ENCODE peak calls at places on chromosomes 1 and 21, in seven cellular contexts. Z is astrocyte; K is WERI-Rb-1; N is AG10803; O is HL-60; R is CD8-positive, alpha-beta T cell; M is left lung. U is an unnamed sample.

GRCh38 chr1:192546596-192547199 is 28.9 kb upstream of the RGS1 start:
- DNase-seq in Z (no peak), K (no peak), N (no peak), O (no peak), R (no peak), M (no peak), U (no peak)

GRCh38 chr1:77536813-77537212 is 145.6 kb downstream of the ZZZ3 start:
- DNase-seq in Z (peak), K (no peak), N (peak), O (no peak), R (no peak), M (no peak), U (peak)

GRCh38 chr21:16773206-16773605 is 739.6 kb upstream of the CXADR start:
- DNase-seq in Z (peak), K (no peak), N (peak), O (no peak), R (no peak), M (no peak), U (peak)

GRCh38 chr1:36438715-36439114 is 11.5 kb downstream of the OSCP1 start:
- DNase-seq in Z (no peak), K (no peak), N (no peak), O (no peak), R (no peak), M (no peak), U (no peak)

GRCh38 chr1:228058981-228059535 is 23.4 kb upstream of the ARF1 start:
- DNase-seq in Z (no peak), K (no peak), N (no peak), O (no peak), R (peak), M (no peak), U (no peak)

GRCh38 chr1:209435654-209436566 is 147.6 kb upstream of the CAMK1G start:
- DNase-seq in Z (peak), K (peak), N (peak), O (peak), R (no peak), M (no peak), U (peak)

GRCh38 chr1:112849425-112849966 is 106.5 kb downstream of the SLC16A1 start:
- DNase-seq in Z (peak), K (peak), N (peak), O (no peak), R (no peak), M (no peak), U (no peak)

GRCh38 chr1:96487404-96487803 is 234.2 kb upstream of the PTBP2 start:
- DNase-seq in Z (peak), K (no peak), N (peak), O (no peak), R (no peak), M (no peak), U (no peak)

GRCh38 chr1:227234998-227235405 is 83.3 kb downstream of the CDC42BPA start:
- DNase-seq in Z (peak), K (peak), N (peak), O (peak), R (no peak), M (no peak), U (peak)

GRCh38 chr1:119327436-119328155 is 41.0 kb upstream of the HAO2 start:
- DNase-seq in Z (peak), K (peak), N (peak), O (peak), R (peak), M (peak), U (no peak)

GRCh38 chr1:168470821-168471473 is 72.8 kb downstream of the XCL2 start:
- DNase-seq in Z (peak), K (no peak), N (peak), O (no peak), R (no peak), M (no peak), U (peak)

GRCh38 chr1:59404725-59405124 is 107.8 kb downstream of the FGGY start:
- DNase-seq in Z (no peak), K (peak), N (peak), O (no peak), R (no peak), M (no peak), U (no peak)

GRCh38 chr1:11650331-11650991 is 3.8 kb downstream of the FBXO2 start:
- DNase-seq in Z (peak), K (peak), N (peak), O (peak), R (peak), M (peak), U (peak)

GRCh38 chr1:152018537-152018936 is 18.3 kb downstream of the S100A11 start:
- DNase-seq in Z (no peak), K (peak), N (no peak), O (no peak), R (no peak), M (no peak), U (no peak)

GRCh38 chr1:209527372-209527771 is 56.1 kb upstream of the CAMK1G start:
- DNase-seq in Z (peak), K (no peak), N (peak), O (no peak), R (no peak), M (no peak), U (peak)

GRCh38 chr1:168767885-168768584 is 39.0 kb upstream of the DPT start:
- DNase-seq in Z (peak), K (no peak), N (peak), O (no peak), R (no peak), M (no peak), U (peak)

GRCh38 chr21:43308101-43308500 is 118.8 kb downstream of the SIK1 start:
- DNase-seq in Z (no peak), K (no peak), N (no peak), O (no peak), R (no peak), M (peak), U (no peak)

GRCh38 chr1:13754510-13755103 is 54.6 kb downstream of the PRDM2 start:
- DNase-seq in Z (peak), K (no peak), N (peak), O (no peak), R (no peak), M (no peak), U (no peak)

GRCh38 chr1:4549933-4550332 is 104.5 kb upstream of the AJAP1 start:
- DNase-seq in Z (no peak), K (no peak), N (no peak), O (no peak), R (no peak), M (no peak), U (no peak)

GRCh38 chr1:20440785-20441200 is 45.2 kb downstream of the CAMK2N1 start:
- DNase-seq in Z (peak), K (peak), N (peak), O (peak), R (no peak), M (no peak), U (peak)

GRCh38 chr1:169741666-169742394 is 8.0 kb upstream of the SELE start:
- DNase-seq in Z (peak), K (no peak), N (peak), O (no peak), R (no peak), M (no peak), U (no peak)

GRCh38 chr1:77687519-77687906 is 5.1 kb upstream of the ZZZ3 start:
- DNase-seq in Z (peak), K (peak), N (peak), O (no peak), R (no peak), M (peak), U (no peak)

GRCh38 chr1:116076831-116077230 is 34.4 kb upstream of the MAB21L3 start:
- DNase-seq in Z (no peak), K (no peak), N (peak), O (no peak), R (no peak), M (no peak), U (peak)

GRCh38 chr21:34844033-34844923 is 175.5 kb downstream of the CLIC6 start:
- DNase-seq in Z (no peak), K (no peak), N (no peak), O (no peak), R (no peak), M (no peak), U (peak)

GRCh38 chr1:24266398-24266941 is 52.7 kb upstream of the GRHL3 start:
- DNase-seq in Z (peak), K (no peak), N (peak), O (no peak), R (no peak), M (no peak), U (peak)

DNA sequence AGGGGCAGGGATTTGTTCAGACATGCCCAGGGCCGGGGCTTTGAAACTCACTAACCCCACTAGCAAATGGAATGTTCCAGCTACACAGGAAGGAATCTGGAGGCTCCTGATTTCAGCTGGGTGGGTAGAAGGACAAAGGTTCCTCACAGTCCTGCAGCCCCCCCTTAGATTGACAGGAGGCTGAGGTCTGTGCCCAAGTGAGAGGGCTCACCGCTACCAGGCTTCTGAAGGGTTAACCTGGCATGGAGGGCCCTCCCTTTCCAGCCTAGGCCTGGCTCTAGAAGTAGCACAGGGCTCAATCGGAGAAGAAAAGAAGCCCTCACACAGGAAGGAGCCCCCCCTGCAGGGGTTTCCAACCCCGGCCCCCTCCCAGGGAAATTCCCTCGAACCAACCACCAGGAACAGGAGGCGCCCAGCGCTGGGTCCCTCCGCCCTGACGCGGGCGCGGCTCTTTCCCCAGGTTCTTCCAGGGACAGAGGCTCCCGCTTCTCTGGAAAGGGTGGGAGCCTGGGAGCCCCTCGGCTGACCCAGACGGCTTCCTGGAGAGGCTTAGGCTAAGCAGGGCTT is 3.3 kb downstream of the EPHA2 start:
- DNase-seq in Z (peak), K (peak), N (peak), O (no peak), R (no peak), M (no peak), U (no peak)
- TF ChIP-seq CTCF in Z (no peak), K (no peak), N (no peak), O (no peak), R (no peak), M (no peak), U (no peak)

GRCh38 chr1:241532173-241532553 is at the start of gene KMO:
- DNase-seq in Z (peak), K (no peak), N (no peak), O (peak), R (no peak), M (no peak), U (peak)
- H3K4me3 ChIP-seq in Z (peak), K (peak), N (peak), O (peak), R (peak), M (peak), U (peak)

GRCh38 chr1:53826367-53826766 is 11.7 kb downstream of the NDC1 start:
- DNase-seq in Z (no peak), K (no peak), N (peak), O (no peak), R (no peak), M (no peak), U (peak)
- TF ChIP-seq CTCF in Z (peak), K (peak), N (peak), O (no peak), R (no peak), M (no peak), U (no peak)

GRCh38 chr1:47479664-47480063 is 41.8 kb downstream of the FOXD2 start:
- DNase-seq in Z (no peak), K (no peak), N (no peak), O (no peak), R (no peak), M (no peak), U (no peak)

GRCh38 chr1:47474278-47475193 is 36.7 kb downstream of the FOXD2 start:
- DNase-seq in Z (no peak), K (no peak), N (no peak), O (no peak), R (no peak), M (no peak), U (no peak)

GRCh38 chr1:47478090-47478489 is 40.2 kb downstream of the FOXD2 start:
- DNase-seq in Z (no peak), K (no peak), N (peak), O (no peak), R (no peak), M (peak), U (no peak)

GRCh38 chr1:47481936-47482335 is 44.1 kb downstream of the FOXD2 start:
- DNase-seq in Z (no peak), K (no peak), N (no peak), O (no peak), R (no peak), M (no peak), U (no peak)

DNA sequence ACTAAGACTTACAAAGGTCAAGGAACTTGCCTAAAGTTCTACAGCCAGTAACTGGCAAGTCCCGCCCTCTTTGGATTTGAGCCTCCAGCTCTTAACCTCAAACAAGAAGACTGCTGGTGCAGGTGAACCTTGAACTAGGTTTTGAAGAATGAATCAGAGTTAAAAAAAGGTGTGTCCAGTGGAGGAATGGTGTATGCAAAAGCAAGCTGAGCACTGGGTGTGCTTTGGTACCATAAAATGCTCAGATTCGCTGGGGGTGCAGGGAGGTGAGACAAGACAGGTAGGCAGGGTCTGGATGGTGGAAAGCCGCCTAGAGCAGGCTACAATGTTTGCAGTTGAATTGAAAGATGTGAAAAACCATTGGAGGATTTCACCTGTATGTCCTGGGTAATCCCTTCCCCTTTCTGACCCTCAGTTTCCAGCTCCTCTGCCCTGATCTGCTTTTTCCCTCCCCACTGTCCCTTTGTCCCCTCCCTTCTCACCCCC is 39.8 kb downstream of the FOXD2 start:
- DNase-seq in Z (no peak), K (no peak), N (no peak), O (no peak), R (peak), M (no peak), U (peak)
- H3K4me3 ChIP-seq in Z (no peak), K (no peak), N (no peak), O (no peak), R (no peak), M (no peak), U (no peak)

GRCh38 chr1:63276625-63277024 is 45.7 kb upstream of the FOXD3 start:
- DNase-seq in Z (no peak), K (peak), N (no peak), O (no peak), R (no peak), M (no peak), U (no peak)
- TF ChIP-seq CTCF in Z (no peak), K (no peak), N (no peak), O (no peak), R (no peak), M (no peak), U (no peak)

DNA sequence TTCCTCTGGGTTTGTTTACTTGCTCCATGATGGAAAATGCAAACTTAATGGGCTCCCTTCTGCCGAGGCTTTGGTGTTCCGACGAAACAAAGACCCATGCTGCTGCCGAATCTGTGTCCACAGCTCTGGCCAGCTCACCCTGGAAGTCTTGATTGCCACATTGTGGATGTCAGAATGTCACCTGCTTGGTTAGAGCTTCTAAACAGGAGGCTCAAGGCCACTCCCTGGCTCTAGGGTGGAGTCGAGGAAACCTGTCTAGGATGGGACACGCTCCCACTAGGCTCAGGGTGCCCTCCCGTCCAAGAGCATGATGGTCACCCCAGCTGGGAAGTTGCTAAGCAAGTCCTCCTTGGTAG is 279.3 kb upstream of the VAMP3 start:
- DNase-seq in Z (no peak), K (no peak), N (no peak), O (no peak), R (no peak), M (peak), U (no peak)
- H3K4me3 ChIP-seq in Z (no peak), K (no peak), N (no peak), O (no peak), R (no peak), M (peak), U (no peak)

DNA sequence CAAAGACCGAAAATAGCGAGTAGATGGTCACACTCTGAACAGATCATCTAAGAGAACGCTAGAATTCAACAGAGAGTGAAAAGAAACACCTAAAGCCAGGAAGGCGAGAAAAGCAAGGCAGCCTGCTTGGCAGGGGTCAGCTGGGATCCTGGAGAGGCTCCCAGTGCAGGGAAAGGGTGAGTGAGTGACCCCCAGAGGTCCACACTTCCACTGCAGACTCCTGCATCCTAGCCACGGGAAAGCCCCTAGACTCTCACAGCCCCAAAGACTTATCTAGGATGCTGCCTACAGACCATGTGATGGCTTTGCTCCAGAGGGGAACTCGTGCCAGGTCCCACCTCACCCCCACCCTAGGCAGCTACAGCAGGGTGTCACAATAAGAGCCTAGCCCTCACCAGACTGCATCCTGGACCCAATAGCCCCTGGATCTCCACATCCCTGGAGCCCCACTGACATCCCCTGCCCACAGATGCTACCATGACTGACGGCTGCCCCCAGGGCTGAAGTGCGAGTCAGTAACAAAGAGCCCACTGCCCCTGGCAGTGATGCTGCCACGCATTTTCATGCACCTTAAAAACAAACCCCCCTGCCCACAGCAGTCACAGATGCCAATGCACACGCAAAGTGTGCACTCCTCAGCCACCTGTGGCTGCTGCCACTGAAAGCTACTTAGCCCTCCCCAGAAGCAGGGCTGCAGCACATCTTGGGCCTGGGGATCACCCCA is 62.2 kb downstream of the PSMG1 start:
- DNase-seq in Z (no peak), K (no peak), N (no peak), O (no peak), R (no peak), M (no peak), U (no peak)
- TF ChIP-seq CTCF in Z (no peak), K (peak), N (no peak), O (no peak), R (no peak), M (no peak), U (no peak)

DNA sequence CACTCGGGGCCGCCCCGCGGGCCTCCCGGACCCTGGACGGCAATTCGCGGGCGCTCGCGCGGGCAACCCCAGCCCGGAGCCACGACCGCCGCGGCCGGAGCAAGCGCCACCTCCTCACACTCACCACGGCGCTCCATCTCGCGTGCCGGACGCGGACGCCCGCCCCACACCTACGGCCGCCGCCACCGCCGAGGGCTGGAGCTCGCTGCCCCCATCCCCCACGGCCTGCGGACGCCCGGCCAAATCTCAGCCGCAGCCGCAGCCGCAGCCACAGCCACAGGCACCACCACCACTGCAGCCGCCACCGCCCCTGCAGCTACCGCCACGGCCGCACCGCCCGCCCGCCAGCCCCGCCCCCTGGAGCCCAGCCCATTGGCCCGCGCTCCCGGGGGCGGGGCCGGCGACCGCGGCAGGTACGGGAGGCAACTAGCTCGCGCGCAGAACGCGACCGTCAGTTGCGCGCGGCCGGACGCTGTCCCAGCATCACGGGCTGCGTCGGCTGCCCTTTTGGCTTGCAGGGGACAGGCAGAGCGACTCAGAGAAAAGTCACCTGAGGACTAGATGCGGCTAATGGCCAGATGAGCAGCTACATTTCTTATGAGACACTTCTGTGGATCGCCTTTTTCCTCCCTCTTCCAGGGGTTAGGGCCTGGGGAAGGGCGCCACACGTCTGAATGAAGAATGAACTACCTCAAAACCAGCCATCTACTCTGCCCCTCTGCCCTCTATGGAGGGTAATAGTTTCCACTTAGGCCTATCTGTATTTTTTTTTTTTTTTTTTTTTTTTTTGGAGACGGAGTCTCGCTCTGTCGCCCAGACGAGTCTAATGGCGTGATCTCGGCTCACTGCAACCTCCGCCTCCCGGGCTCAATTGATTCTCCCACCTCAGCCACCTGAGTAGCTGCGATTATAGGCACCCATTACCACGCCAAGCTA is at the start of gene ARHGAP29:
- DNase-seq in Z (peak), K (peak), N (peak), O (peak), R (peak), M (peak), U (peak)
- H3K4me3 ChIP-seq in Z (peak), K (peak), N (peak), O (peak), R (peak), M (peak), U (peak)